ENCODE peak calls at places on chromosomes 6 and 20, in ten cellular contexts. X is OCI-LY7, J is SK-N-SH, S is vagina, V is keratinocyte, U is endodermal cell, H is left lung, R is osteoblast, T is pancreas, I is esophagus muscularis mucosa. G is an unnamed sample. For H3K4me1, the result is how much of the 10 kb centered on the place peaks cover.

GRCh38 chr6:103672169-103672568 is 1187.5 kb downstream of the HACE1 start:
- DNase-seq in J (no peak), V (no peak), T (no peak), I (no peak), R (no peak), H (no peak), U (no peak), X (no peak), S (no peak), G (no peak)

GRCh38 chr20:61749406-61750075 is 316.1 kb downstream of the TAF4 start:
- DNase-seq in J (no peak), U (no peak), S (no peak), X (no peak), R (peak), I (no peak), T (no peak), V (no peak), H (no peak), G (no peak)

GRCh38 chr20:25020345-25020744 is 27.8 kb upstream of the APMAP start:
- DNase-seq in H (peak), I (no peak), T (no peak), R (no peak), V (no peak), S (no peak), J (no peak), U (peak), X (no peak), G (no peak)

GRCh38 chr6:47264775-47265184 is 44.9 kb downstream of the TNFRSF21 start:
- DNase-seq in J (no peak), S (no peak), I (no peak), H (no peak), T (no peak), V (no peak), R (no peak), X (no peak), U (no peak), G (no peak)

GRCh38 chr20:53070714-53071392 is 98.7 kb downstream of the TSHZ2 start:
- DNase-seq in I (no peak), J (no peak), V (no peak), S (no peak), X (peak), R (no peak), T (no peak), H (no peak), U (no peak), G (no peak)

GRCh38 chr20:37342231-37343177 is 3.4 kb upstream of the SRC start:
- DNase-seq in H (peak), I (no peak), J (no peak), T (no peak), V (no peak), S (no peak), R (no peak), X (peak), U (peak), G (no peak)

GRCh38 chr6:54282186-54282585 is 26.1 kb upstream of the TINAG start:
- DNase-seq in J (no peak), U (no peak), X (no peak), H (no peak), S (no peak), T (no peak), V (peak), R (peak), I (no peak), G (no peak)

GRCh38 chr6:120055071-120055470 is 705.5 kb upstream of the MAN1A1 start:
- DNase-seq in I (no peak), J (no peak), H (no peak), V (no peak), U (no peak), S (no peak), T (no peak), X (no peak), R (no peak), G (no peak)

GRCh38 chr20:3247638-3248037 is 8.6 kb upstream of the SLC4A11 start:
- DNase-seq in J (no peak), I (no peak), U (no peak), R (peak), H (no peak), X (no peak), V (no peak), S (no peak), T (no peak), G (no peak)

GRCh38 chr20:37837934-37838333 is 65.0 kb upstream of the VSTM2L start:
- DNase-seq in H (no peak), J (peak), V (no peak), T (no peak), I (no peak), U (no peak), S (no peak), X (no peak), R (no peak), G (no peak)

GRCh38 chr20:37880726-37881591 is 22.0 kb upstream of the VSTM2L start:
- DNase-seq in V (no peak), H (no peak), T (no peak), I (no peak), X (no peak), R (peak), J (peak), U (no peak), S (no peak), G (no peak)

GRCh38 chr20:6767536-6768227 is at the start of gene BMP2:
- DNase-seq in U (peak), S (no peak), R (peak), X (no peak), T (peak), I (no peak), H (peak), J (peak), V (no peak), G (peak)

GRCh38 chr6:114319749-114320148 is 23.1 kb downstream of the HS3ST5 start:
- DNase-seq in U (no peak), X (no peak), J (no peak), T (no peak), V (no peak), H (no peak), S (no peak), R (no peak), I (no peak), G (no peak)

GRCh38 chr6:49490633-49491032 is 9.1 kb upstream of the GLYATL3 start:
- DNase-seq in R (no peak), T (no peak), I (no peak), J (no peak), X (no peak), S (no peak), H (no peak), U (no peak), V (no peak), G (no peak)

GRCh38 chr6:132768051-132768517 is 10.4 kb upstream of the VNN2 start:
- DNase-seq in I (no peak), U (peak), V (no peak), X (peak), J (peak), S (no peak), R (peak), H (peak), T (peak), G (peak)

GRCh38 chr6:109424946-109425345 is 15.5 kb downstream of the PPIL6 start:
- DNase-seq in H (no peak), T (no peak), X (no peak), U (no peak), V (peak), R (no peak), S (no peak), I (no peak), J (no peak), G (no peak)

GRCh38 chr6:133701633-133702331 is 187.1 kb upstream of the TCF21 start:
- DNase-seq in J (no peak), T (no peak), R (peak), U (no peak), S (no peak), H (no peak), V (no peak), X (no peak), I (no peak), G (peak)

GRCh38 chr6:50762798-50763197 is 49.5 kb downstream of the TFAP2D start:
- DNase-seq in R (no peak), J (no peak), T (no peak), S (no peak), X (no peak), H (no peak), U (no peak), I (no peak), V (no peak), G (no peak)

GRCh38 chr6:33430991-33431879 is 11.4 kb downstream of the SYNGAP1 start:
- DNase-seq in S (no peak), T (no peak), H (no peak), U (peak), X (peak), J (peak), V (no peak), R (peak), I (peak), G (peak)

GRCh38 chr6:128803911-128804310 is 79.0 kb upstream of the LAMA2 start:
- DNase-seq in I (no peak), T (no peak), U (no peak), V (no peak), H (no peak), S (no peak), R (no peak), J (no peak), X (no peak), G (no peak)

GRCh38 chr6:21886601-21887091 is 293.1 kb downstream of the SOX4 start:
- DNase-seq in H (no peak), I (no peak), T (no peak), X (no peak), U (no peak), R (no peak), V (no peak), S (no peak), J (no peak), G (no peak)

GRCh38 chr20:50921783-50922501 is 9.3 kb downstream of the ADNP start:
- DNase-seq in S (no peak), J (no peak), U (no peak), R (no peak), V (no peak), T (no peak), X (no peak), I (no peak), H (no peak), G (no peak)

GRCh38 chr6:155284775-155285174 is 21.0 kb downstream of the CLDN20 start:
- DNase-seq in T (no peak), R (no peak), V (no peak), S (no peak), J (no peak), U (no peak), I (no peak), H (no peak), X (no peak), G (no peak)

GRCh38 chr6:26440977-26441358 is 664 bp downstream of the BTN3A3 start:
- DNase-seq in T (no peak), X (no peak), V (no peak), S (no peak), J (no peak), R (no peak), U (no peak), H (no peak), I (no peak), G (no peak)

GRCh38 chr6:131682427-131682826 is 18.8 kb downstream of the OR2A4 start:
- DNase-seq in S (no peak), I (no peak), H (no peak), T (no peak), R (no peak), V (no peak), J (no peak), X (no peak), U (no peak), G (no peak)

GRCh38 chr20:38084425-38084951 is 50.9 kb downstream of the RPRD1B start:
- DNase-seq in R (peak), H (no peak), U (no peak), X (no peak), S (no peak), T (no peak), J (no peak), V (no peak), I (peak), G (no peak)

GRCh38 chr6:18100296-18100695 is 22.2 kb downstream of the NHLRC1 start:
- DNase-seq in S (no peak), H (no peak), I (no peak), X (no peak), U (no peak), J (no peak), R (no peak), V (no peak), T (no peak), G (no peak)

GRCh38 chr6:143357152-143357551 is 93.3 kb downstream of the ADAT2 start:
- DNase-seq in X (no peak), I (no peak), R (no peak), J (no peak), S (no peak), U (no peak), H (no peak), T (no peak), V (no peak), G (no peak)

GRCh38 chr20:437787-438486 is 24.4 kb downstream of the TBC1D20 start:
- DNase-seq in H (no peak), R (peak), S (no peak), V (no peak), J (no peak), I (no peak), T (no peak), X (peak), U (no peak), G (no peak)

GRCh38 chr6:168120390-168121307 is 41.6 kb upstream of the FRMD1 start:
- DNase-seq in X (no peak), R (peak), T (no peak), J (peak), I (peak), U (peak), S (no peak), V (no peak), H (no peak), G (no peak)

GRCh38 chr20:38581830-38582358 is 897 bp downstream of the ADIG start:
- DNase-seq in V (no peak), J (no peak), S (no peak), R (no peak), H (no peak), T (no peak), I (no peak), U (no peak), X (no peak), G (no peak)

GRCh38 chr6:44270526-44271405 is 516 bp downstream of the TMEM151B start:
- DNase-seq in V (no peak), R (peak), U (peak), T (peak), J (peak), I (no peak), X (no peak), H (no peak), S (no peak), G (no peak)

GRCh38 chr20:57698867-57699275 is 10.9 kb downstream of the PMEPA1 start:
- DNase-seq in R (peak), H (no peak), I (no peak), X (no peak), T (no peak), S (no peak), U (no peak), J (no peak), V (peak), G (no peak)

GRCh38 chr20:62370807-62371587 is 3.9 kb upstream of the LAMA5 start:
- DNase-seq in T (no peak), U (no peak), J (no peak), S (no peak), X (no peak), I (no peak), H (no peak), V (no peak), R (no peak), G (no peak)

GRCh38 chr6:159360306-159360705 is 191.1 kb downstream of the FNDC1 start:
- DNase-seq in V (no peak), T (no peak), H (no peak), I (peak), R (no peak), J (no peak), U (no peak), X (no peak), S (no peak), G (no peak)

GRCh38 chr6:135189344-135189743 is 8.2 kb downstream of the MYB start:
- DNase-seq in R (no peak), I (no peak), U (no peak), T (no peak), J (no peak), V (no peak), S (no peak), X (no peak), H (no peak), G (no peak)

GRCh38 chr6:13496508-13497180 is 9.2 kb upstream of the GFOD1 start:
- DNase-seq in X (no peak), S (no peak), I (no peak), U (no peak), V (no peak), T (no peak), H (no peak), R (no peak), J (no peak), G (no peak)

GRCh38 chr6:122079906-122080305 is 319.5 kb upstream of the HSF2 start:
- DNase-seq in S (no peak), I (no peak), U (no peak), J (no peak), H (no peak), V (no peak), R (no peak), T (no peak), X (no peak), G (no peak)

GRCh38 chr6:122077603-122078002 is 321.8 kb upstream of the HSF2 start:
- DNase-seq in S (no peak), T (no peak), X (no peak), U (no peak), I (no peak), R (no peak), H (no peak), V (no peak), J (no peak), G (no peak)

GRCh38 chr6:122081921-122082320 is 317.5 kb upstream of the HSF2 start:
- DNase-seq in X (no peak), S (no peak), U (no peak), I (no peak), V (no peak), J (no peak), T (no peak), R (no peak), H (no peak), G (no peak)

DNA sequence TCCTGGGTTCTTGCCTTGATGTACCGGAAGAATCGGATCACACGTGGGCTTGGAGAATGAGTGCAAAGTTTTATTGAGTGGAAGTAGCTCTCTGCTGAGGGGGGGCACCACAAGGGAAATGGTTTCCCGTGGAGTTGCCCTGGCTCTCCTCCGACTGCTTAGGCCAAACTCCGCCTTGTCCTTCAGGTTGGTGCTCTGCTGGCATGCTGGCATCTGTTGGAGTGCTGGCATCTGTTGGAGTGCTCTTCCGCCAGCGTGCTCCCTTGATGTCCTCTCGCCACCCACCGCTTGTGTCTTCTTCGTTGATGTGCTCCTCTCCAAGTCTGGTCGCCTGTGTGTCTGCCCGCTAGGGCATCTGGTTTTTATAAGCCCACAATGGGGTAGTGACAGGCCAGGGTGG is 317.1 kb upstream of the HSF2 start:
- DNase-seq in R (no peak), X (no peak), H (no peak), V (no peak), T (no peak), S (no peak), I (no peak), U (no peak), J (no peak), G (no peak)
- H3K4me3 ChIP-seq in R (no peak), X (no peak), H (no peak), V (no peak), T (no peak), S (no peak), I (no peak), U (no peak), J (no peak), G (no peak)

DNA sequence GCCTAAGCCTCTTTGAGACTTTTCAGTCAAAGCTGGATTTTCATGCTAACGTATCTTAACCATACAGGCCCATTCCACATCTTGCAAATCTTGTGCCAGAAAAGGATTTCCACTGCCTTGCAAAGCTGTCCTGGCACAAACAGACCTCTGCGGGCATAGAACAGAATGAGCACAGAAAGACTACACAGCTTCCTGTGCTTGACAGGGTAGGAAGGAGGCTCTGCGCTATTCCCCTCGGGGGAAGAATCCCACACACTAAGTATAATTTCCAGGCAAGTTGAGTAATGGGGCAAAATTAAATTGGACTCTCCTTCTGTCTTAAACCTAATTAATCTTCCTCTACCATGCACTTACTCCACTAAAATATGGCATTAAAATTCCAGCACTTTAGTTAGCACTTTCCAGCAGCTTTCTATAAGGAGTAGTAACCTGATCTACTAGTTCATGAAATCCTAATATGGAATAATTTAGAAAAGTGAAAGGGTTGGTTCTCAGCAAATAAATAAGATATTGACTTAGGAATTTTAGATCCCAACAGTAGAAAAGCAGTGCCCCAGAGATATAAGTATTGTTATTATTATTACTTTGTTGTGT is 532.1 kb upstream of the JAG1 start:
- DNase-seq in R (no peak), V (no peak), S (no peak), J (no peak), U (no peak), H (no peak), T (no peak), X (no peak), I (no peak), G (no peak)
- TF ChIP-seq CTCF in R (no peak), V (no peak), S (no peak), J (no peak), U (no peak), H (no peak), T (no peak), X (no peak), I (no peak), G (no peak)

DNA sequence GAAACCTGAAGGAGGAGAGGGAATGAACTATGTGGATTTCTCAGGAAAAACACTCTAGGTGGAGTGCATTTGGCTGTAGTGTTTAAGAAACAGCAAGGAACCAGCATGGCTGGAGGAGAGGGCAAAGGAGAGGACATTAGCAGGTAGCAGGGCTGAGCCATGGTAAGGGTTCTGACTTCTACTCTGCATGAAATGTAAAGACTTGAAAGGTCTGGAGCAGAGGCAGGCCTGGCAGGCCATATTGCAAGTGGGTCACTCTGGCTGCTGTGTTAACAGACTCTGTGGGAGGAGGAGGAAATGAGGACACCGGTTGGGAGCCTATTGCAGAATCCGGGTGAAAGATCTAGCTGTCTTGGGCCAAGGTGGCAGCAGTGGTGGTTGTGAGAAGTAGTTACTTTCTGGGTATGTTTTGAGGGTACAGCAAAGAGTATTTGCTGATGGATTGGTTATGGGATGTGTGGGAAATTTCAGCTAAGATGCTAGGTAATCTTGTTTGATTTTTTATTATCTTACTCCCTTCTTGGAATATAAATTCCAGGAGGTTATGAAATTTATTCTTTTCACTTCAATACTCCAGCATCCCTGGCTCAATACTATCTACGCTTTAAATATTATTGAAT is 115.9 kb upstream of the BCLAF1 start:
- DNase-seq in X (no peak), S (no peak), H (no peak), J (no peak), I (no peak), V (no peak), T (no peak), R (no peak), U (no peak), G (peak)
- H3K4me1 ChIP-seq in X (under half), S (under half), H (under half), J (under half), I (under half), V (under half), T (under half), R (under half), U (under half), G (under half)

GRCh38 chr6:1614767-1615650 is 5.3 kb downstream of the FOXC1 start:
- DNase-seq in R (peak), U (peak), I (no peak), V (no peak), T (no peak), X (no peak), J (peak), S (no peak), H (no peak), G (peak)
- H3K4me3 ChIP-seq in R (peak), U (peak), I (peak), V (no peak), T (no peak), X (no peak), J (peak), S (peak), H (no peak), G (no peak)

DNA sequence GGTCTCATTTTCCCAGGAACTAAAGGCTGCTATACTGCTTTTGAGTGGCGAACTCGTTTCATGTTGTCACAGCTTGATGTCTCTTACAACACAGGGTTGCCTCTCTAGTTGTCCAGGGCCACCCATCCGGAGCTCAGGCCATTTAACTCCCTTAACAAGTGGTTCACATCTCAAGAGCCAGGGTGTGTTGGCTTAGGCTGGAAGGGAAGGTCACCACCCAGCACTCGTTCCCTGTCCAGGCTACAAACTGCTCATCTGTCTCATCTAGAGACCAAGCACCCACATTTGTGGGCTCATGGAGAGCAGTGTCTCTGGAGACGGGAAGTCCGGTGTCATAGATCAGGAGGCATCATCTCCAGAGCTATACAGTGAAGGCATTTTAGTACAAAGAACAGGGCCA is 106.8 kb upstream of the EXOC2 start:
- DNase-seq in V (no peak), U (no peak), H (no peak), I (no peak), J (no peak), R (no peak), S (no peak), X (no peak), T (no peak), G (no peak)
- TF ChIP-seq CTCF in V (no peak), U (no peak), H (no peak), I (no peak), J (no peak), R (no peak), S (no peak), X (no peak), T (no peak), G (no peak)